ENCODE peak calls at places on chromosomes 1 and 21, in ten cellular contexts. C is CD4-positive, alpha-beta memory T cell; R is stimulated activated CD4-positive, alpha-beta T cell treated with anti-CD3 and anti-CD28 coated beads, Interleukin-12 subunit alpha, Interleukin-12 subunit beta, amount 100 ng/mL, for 4 hours; Y is skeletal muscle cell; I is tibial artery; L is cardiac fibroblast; G is brain pericyte; T is fibroblast of mammary gland; F is pons; D is cardiac muscle cell. U is an unnamed sample.

GRCh38 chr1:78432016-78432415 is 58.8 kb upstream of the PTGFR start:
- DNase-seq in T (peak), Y (no peak), C (no peak), I (no peak), G (no peak), L (no peak), D (no peak), R (no peak), F (no peak), U (no peak)

GRCh38 chr1:248702714-248703113 is at the start of gene OR14I1:
- DNase-seq in D (no peak), G (no peak), R (no peak), C (no peak), I (no peak), Y (no peak), F (no peak), L (no peak), T (no peak), U (no peak)

GRCh38 chr1:227898502-227899140 is 49.1 kb downstream of the WNT9A start:
- DNase-seq in G (no peak), I (peak), C (no peak), L (no peak), F (no peak), T (no peak), Y (no peak), R (no peak), D (no peak), U (no peak)

GRCh38 chr21:44710294-44710665 is 1.1 kb downstream of the TSPEAR start:
- DNase-seq in Y (no peak), F (no peak), R (no peak), T (no peak), L (no peak), I (no peak), D (no peak), G (no peak), C (no peak), U (no peak)

GRCh38 chr1:62398377-62398776 is 38.5 kb upstream of the USP1 start:
- DNase-seq in T (peak), F (no peak), D (no peak), L (peak), R (no peak), I (no peak), G (no peak), C (no peak), Y (no peak), U (peak)

GRCh38 chr1:12376236-12377064 is 146.6 kb downstream of the VPS13D start:
- DNase-seq in D (no peak), R (no peak), G (no peak), C (no peak), L (peak), T (no peak), Y (no peak), F (peak), I (no peak), U (no peak)

GRCh38 chr1:225694151-225694603 is 41.3 kb upstream of the ENAH start:
- DNase-seq in Y (no peak), C (no peak), I (peak), G (no peak), D (peak), F (no peak), T (no peak), R (no peak), L (peak), U (peak)

GRCh38 chr1:156502749-156503671 is 2.4 kb upstream of the MEF2D start:
- DNase-seq in F (peak), L (peak), C (no peak), D (peak), T (peak), G (peak), I (peak), R (no peak), Y (peak), U (peak)

GRCh38 chr1:78833491-78833890 is 173.0 kb downstream of the ADGRL4 start:
- DNase-seq in F (no peak), D (no peak), T (peak), C (no peak), R (no peak), L (peak), I (no peak), G (peak), Y (peak), U (peak)

GRCh38 chr21:45289655-45290515 is 2.2 kb upstream of the POFUT2 start:
- DNase-seq in T (peak), I (peak), R (no peak), G (no peak), L (no peak), F (no peak), Y (no peak), D (peak), C (no peak), U (no peak)

GRCh38 chr1:1858382-1859086 is 32.4 kb downstream of the GNB1 start:
- DNase-seq in T (peak), L (peak), R (no peak), I (peak), C (peak), F (peak), D (peak), G (peak), Y (peak), U (peak)

GRCh38 chr1:19203440-19203839 is 6.6 kb downstream of the UBR4 start:
- DNase-seq in F (peak), R (no peak), T (peak), G (no peak), L (peak), Y (peak), D (no peak), C (no peak), I (no peak), U (peak)

GRCh38 chr1:175783126-175783722 is 39.8 kb upstream of the TNR start:
- DNase-seq in D (no peak), G (no peak), Y (no peak), C (no peak), F (no peak), I (no peak), T (no peak), R (no peak), L (peak), U (no peak)

U was measured in astrocyte of the cerebellum.